ENCODE peak calls at places on chromosomes 4 and X, in five cellular contexts. D, T, U, O and X are unnamed samples.

GRCh38 chr4:153781717-153782416 is 7.0 kb downstream of the SFRP2 start:
- DNase-seq in D (no peak), T (no peak), U (no peak), O (peak; percentile 43), X (no peak)

GRCh38 chrX:152632445-152633097 is 5.1 kb upstream of the GABRQ start:
- DNase-seq in D (no peak), T (peak; percentile 64), U (peak; percentile 38), O (peak; percentile 40), X (no peak)

GRCh38 chrX:150365953-150366911 is 3.1 kb downstream of the MAMLD1 start:
- DNase-seq in D (peak; percentile 56), T (peak; percentile 14), U (no peak), O (peak; percentile 80), X (no peak)

GRCh38 chrX:136468391-136469103 is 19.2 kb upstream of the BRS3 start:
- DNase-seq in D (no peak), T (no peak), U (no peak), O (no peak), X (no peak)

GRCh38 chr4:1405636-1406415 is 416 bp downstream of the NKX1-1 start:
- DNase-seq in D (no peak), T (no peak), U (no peak), O (no peak), X (no peak)

GRCh38 chrX:30904186-30904585 is 15.1 kb upstream of the TAB3 start:
- DNase-seq in D (no peak), T (no peak), U (no peak), O (no peak), X (no peak)

GRCh38 chrX:150508461-150509367 is 59.7 kb upstream of the MTM1 start:
- DNase-seq in D (peak; percentile 61), T (no peak), U (no peak), O (no peak), X (no peak)

GRCh38 chr4:100591156-100591876 is 73.5 kb upstream of the EMCN start:
- DNase-seq in D (no peak), T (no peak), U (no peak), O (no peak), X (no peak)

GRCh38 chrX:77070108-77070918 is 376.9 kb upstream of the FGF16 start:
- DNase-seq in D (no peak), T (no peak), U (no peak), O (no peak), X (no peak)

GRCh38 chr4:129583868-129584267 is 487.9 kb downstream of the C4orf33 start:
- DNase-seq in D (no peak), T (no peak), U (peak; percentile 8), O (no peak), X (no peak)